ENCODE peak calls at places on chromosomes 12 and 14, in nine cellular contexts. F is transverse colon, A is suprapubic skin, O is stomach, W is SK-N-SH, S is K562, E is HepG2, Q is H1, T is upper lobe of left lung. Y is an unnamed sample.

GRCh38 chr12:19978193-19978592 is 390.1 kb upstream of the PDE3A start:
- DNase-seq in O (no peak), A (no peak), E (no peak), S (no peak), W (no peak), F (no peak), T (no peak), Q (no peak), Y (no peak)

GRCh38 chr12:50362671-50363070 is 33.7 kb downstream of the FAM186A start:
- DNase-seq in S (no peak), T (no peak), A (no peak), E (no peak), F (no peak), O (no peak), Q (no peak), W (peak; percentile 30), Y (no peak)

GRCh38 chr12:50188280-50188781 is 21.2 kb upstream of the CERS5 start:
- DNase-seq in T (no peak), W (no peak), F (no peak), E (peak; percentile 93), S (no peak), O (no peak), A (no peak), Q (no peak), Y (peak; percentile 70)

GRCh38 chr14:61213930-61214329 is 67.2 kb downstream of the TMEM30B start:
- DNase-seq in O (no peak), F (no peak), W (no peak), S (no peak), Q (no peak), A (no peak), E (no peak), T (no peak), Y (no peak)

GRCh38 chr12:28258998-28259397 is 68.7 kb downstream of the CCDC91 start:
- DNase-seq in W (no peak), T (no peak), F (no peak), O (no peak), A (no peak), S (no peak), E (no peak), Q (no peak), Y (no peak)

GRCh38 chr12:27260746-27261145 is 16.7 kb downstream of the STK38L start:
- DNase-seq in F (no peak), E (no peak), O (no peak), W (no peak), Q (no peak), A (no peak), S (no peak), T (no peak), Y (no peak)

GRCh38 chr12:121792607-121793500 is 634 bp downstream of the RHOF start:
- DNase-seq in Q (no peak), O (peak; percentile 58), F (peak; percentile 61), A (no peak), T (peak; percentile 93), W (no peak), E (peak; percentile 62), S (no peak), Y (no peak)

GRCh38 chr12:71664411-71665108 is 459 bp downstream of the THAP2 start:
- DNase-seq in Q (no peak), F (no peak), T (no peak), S (no peak), W (no peak), E (no peak), O (no peak), A (no peak), Y (no peak)

GRCh38 chr12:29844667-29845066 is 60.9 kb upstream of the TMTC1 start:
- DNase-seq in Q (no peak), A (no peak), O (no peak), F (no peak), E (no peak), S (no peak), T (no peak), W (no peak), Y (no peak)

GRCh38 chr14:78921856-78922255 is 751.7 kb downstream of the NRXN3 start:
- DNase-seq in A (no peak), E (no peak), W (no peak), Q (no peak), T (no peak), O (no peak), F (no peak), S (no peak), Y (no peak)

GRCh38 chr14:53148612-53149202 is 4.4 kb downstream of the DDHD1 start:
- DNase-seq in T (no peak), Q (no peak), O (no peak), F (no peak), S (no peak), W (no peak), E (no peak), A (no peak), Y (no peak)

GRCh38 chr14:53151867-53152626 is 1.1 kb downstream of the DDHD1 start:
- DNase-seq in A (peak; percentile 78), Q (peak; percentile 77), T (peak; percentile 90), E (peak; percentile 29), S (peak; percentile 38), W (peak; percentile 81), O (peak; percentile 55), F (peak; percentile 61), Y (peak; percentile 74)

GRCh38 chr14:53151523-53151866 is 1.6 kb downstream of the DDHD1 start:
- DNase-seq in F (no peak), S (no peak), T (no peak), W (no peak), Q (no peak), O (no peak), E (no peak), A (no peak), Y (no peak)

GRCh38 chr14:53147893-53148292 is 5.2 kb downstream of the DDHD1 start:
- DNase-seq in E (no peak), S (no peak), Q (no peak), W (no peak), O (no peak), F (no peak), A (no peak), T (no peak), Y (no peak)

GRCh38 chr14:53149656-53150319 is 3.3 kb downstream of the DDHD1 start:
- DNase-seq in O (no peak), F (no peak), A (no peak), T (no peak), Q (no peak), W (no peak), E (no peak), S (no peak), Y (no peak)
- H3K4me1 ChIP-seq in O (peaks cover 9% of the 10 kb centered on the region), F (peaks cover 29% of the 10 kb centered on the region), A (peaks cover 19% of the 10 kb centered on the region), T (peaks cover 25% of the 10 kb centered on the region), Q (peaks cover 3% of the 10 kb centered on the region), W (peaks cover 18% of the 10 kb centered on the region), E (peaks cover 67% of the 10 kb centered on the region), S (peaks cover 9% of the 10 kb centered on the region), Y (peaks cover 15% of the 10 kb centered on the region)

GRCh38 chr14:77213657-77214016 is 32.0 kb downstream of the TMEM63C start:
- DNase-seq in E (no peak), Q (no peak), S (no peak), A (no peak), O (no peak), T (no peak), F (no peak), W (no peak), Y (no peak)
- TF ChIP-seq EP300 in E (no peak), Q (no peak), S (no peak), A (no peak), O (no peak), T (no peak), F (no peak), W (no peak), Y (no peak)

GRCh38 chr12:123533672-123534643 is at the start of gene RILPL1:
- DNase-seq in E (peak; percentile 58), F (peak; percentile 35), W (peak; percentile 94), O (peak; percentile 41), A (peak; percentile 79), S (peak; percentile 94), T (peak; percentile 94), Q (peak; percentile 75), Y (peak; percentile 81)

GRCh38 chr12:123531091-123531490 is 2.4 kb downstream of the RILPL1 start:
- DNase-seq in T (no peak), A (no peak), W (no peak), S (no peak), E (no peak), Q (no peak), O (no peak), F (no peak), Y (no peak)

GRCh38 chr12:123530683-123531082 is 2.8 kb downstream of the RILPL1 start:
- DNase-seq in F (no peak), E (no peak), W (no peak), Q (no peak), A (no peak), S (no peak), T (no peak), O (no peak), Y (no peak)

GRCh38 chr12:123532021-123532420 is 1.5 kb downstream of the RILPL1 start:
- DNase-seq in O (no peak), A (no peak), Q (no peak), W (no peak), T (no peak), F (peak; percentile 21), E (no peak), S (no peak), Y (no peak)

DNA sequence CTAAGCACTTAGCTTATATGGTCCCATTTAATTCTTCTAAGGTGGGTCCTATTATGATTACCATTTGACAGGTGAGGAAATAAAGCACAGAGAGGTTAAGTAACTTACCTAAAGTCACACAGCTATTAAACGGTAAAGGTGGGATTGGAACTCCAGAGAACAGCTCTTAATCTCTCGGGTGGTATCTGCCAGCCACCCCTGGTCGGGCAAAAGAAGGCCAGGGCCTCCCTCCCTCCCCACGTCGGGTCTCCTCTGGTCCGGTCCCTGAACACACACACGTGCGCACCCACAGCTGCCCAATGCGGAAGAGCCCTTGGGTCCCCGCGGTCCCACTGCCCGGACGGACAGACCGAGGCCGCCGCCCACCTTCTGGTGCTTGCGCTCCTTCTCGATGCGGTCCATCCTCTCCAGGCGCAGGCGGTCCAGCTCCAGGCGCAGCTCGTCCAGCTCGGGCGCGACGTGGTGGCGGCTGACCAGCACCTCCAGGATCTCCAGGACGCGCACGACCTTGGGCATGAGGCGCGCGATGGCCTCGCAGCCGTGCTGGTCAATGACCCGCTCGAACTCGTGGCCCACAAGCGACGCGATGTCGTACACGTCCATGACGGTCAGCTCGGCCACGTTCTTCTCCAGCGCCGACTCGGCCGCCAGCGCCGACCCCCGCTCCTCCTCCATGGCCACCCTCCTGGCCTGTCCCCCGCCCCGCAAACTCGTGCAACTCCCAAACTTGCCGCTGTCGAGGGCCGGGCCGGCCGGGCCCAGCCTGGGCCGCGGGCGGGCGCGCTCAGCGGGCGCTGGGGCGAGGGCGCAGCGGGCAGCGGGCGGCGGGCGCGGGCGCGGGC is 490 bp downstream of the RILPL1 start:
- DNase-seq in E (peak; percentile 27), S (peak; percentile 54), O (peak; percentile 28), Q (peak; percentile 77), A (peak; percentile 74), W (no peak), T (peak; percentile 90), F (peak; percentile 30), Y (peak; percentile 75)
- TF ChIP-seq POLR2AphosphoS5 in E (no peak), S (no peak), O (no peak), Q (peak; percentile 57), A (no peak), W (no peak), T (no peak), F (no peak), Y (no peak)

DNA sequence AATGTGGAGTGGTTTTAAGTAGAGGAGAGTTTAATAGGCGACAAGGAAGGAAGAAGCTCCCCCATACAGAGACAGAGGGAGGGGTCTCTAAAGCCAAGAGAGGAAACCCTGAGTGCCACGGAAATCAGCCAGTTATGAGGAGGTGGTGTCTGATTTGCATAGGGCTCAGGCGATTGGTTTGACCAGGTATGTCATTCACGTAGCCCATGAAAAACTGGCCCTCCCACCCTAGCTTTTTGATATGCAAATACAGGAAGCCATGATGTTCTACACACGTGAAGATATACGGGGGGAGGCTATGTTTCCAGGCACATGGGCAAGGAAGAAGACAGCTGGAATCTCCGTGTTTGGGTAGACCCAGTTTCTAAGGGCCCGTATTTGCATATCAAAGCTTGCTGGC is 717.8 kb upstream of the SEL1L start:
- DNase-seq in W (no peak), E (no peak), Q (no peak), S (no peak), F (no peak), A (no peak), O (no peak), T (no peak), Y (no peak)
- H3K4me1 ChIP-seq in W (no peaks in the 10 kb centered on the region), E (no peaks in the 10 kb centered on the region), Q (no peaks in the 10 kb centered on the region), S (no peaks in the 10 kb centered on the region), F (no peaks in the 10 kb centered on the region), A (no peaks in the 10 kb centered on the region), O (no peaks in the 10 kb centered on the region), T (no peaks in the 10 kb centered on the region), Y (no peaks in the 10 kb centered on the region)